ENCODE peak calls at places on chromosome 17, in six cellular contexts. X is CD8-positive, alpha-beta T cell; G is heart right ventricle; R is cardiac muscle cell; A is Calu3; H is progenitor cell of endocrine pancreas. Q is an unnamed sample.
A peak's percentile ranks its signal among the peaks of the same experiment; 100 is the strongest.

GRCh38 chr17:62094175-62094574 is 29.1 kb upstream of the MED13 start:
- DNase-seq in X (no peak), G (no peak), R (no peak), A (no peak), H (no peak), Q (no peak)

GRCh38 chr17:79070266-79070880 is 4.3 kb upstream of the ENGASE start:
- DNase-seq in X (no peak), G (no peak), R (no peak), A (no peak), H (no peak), Q (no peak)

GRCh38 chr17:33284022-33284421 is 9.1 kb downstream of the ASIC2 start:
- DNase-seq in X (no peak), G (no peak), R (no peak), A (peak; percentile 31), H (no peak), Q (no peak)

GRCh38 chr17:44967026-44967906 is 837 bp downstream of the C1QL1 start:
- DNase-seq in X (no peak), G (no peak), R (no peak), A (no peak), H (no peak), Q (no peak)

GRCh38 chr17:2090804-2091534 is 36.1 kb downstream of the HIC1 start:
- DNase-seq in X (no peak), G (peak; percentile 77), R (no peak), A (no peak), H (no peak), Q (no peak)

GRCh38 chr17:80168371-80168770 is 1.5 kb upstream of the CARD14 start:
- DNase-seq in X (no peak), G (no peak), R (no peak), A (no peak), H (no peak), Q (no peak)

GRCh38 chr17:29514792-29515191 is 52.0 kb downstream of the ABHD15 start:
- DNase-seq in X (no peak), G (no peak), R (peak; percentile 3), A (no peak), H (no peak), Q (no peak)

GRCh38 chr17:34117332-34117731 is 137.8 kb upstream of the CCL2 start:
- DNase-seq in X (no peak), G (no peak), R (no peak), A (no peak), H (no peak), Q (no peak)

GRCh38 chr17:17303010-17303846 is at the start of gene NT5M:
- DNase-seq in X (peak; percentile 52), G (peak; percentile 57), R (peak; percentile 89), A (peak; percentile 69), H (peak; percentile 46), Q (peak; percentile 65)

GRCh38 chr17:76681222-76682137 is 29.3 kb downstream of the MXRA7 start:
- DNase-seq in X (peak; percentile 56), G (peak; percentile 73), R (peak; percentile 77), A (peak; percentile 85), H (peak; percentile 68), Q (peak; percentile 72)

GRCh38 chr17:28291780-28292330 is 27.1 kb upstream of the TMEM97 start:
- DNase-seq in X (no peak), G (no peak), R (no peak), A (no peak), H (no peak), Q (no peak)

GRCh38 chr17:40900819-40901356 is 15.8 kb upstream of the KRT20 start:
- DNase-seq in X (no peak), G (no peak), R (no peak), A (no peak), H (no peak), Q (no peak)

GRCh38 chr17:4854181-4854681 is 21.1 kb downstream of the MINK1 start:
- DNase-seq in X (no peak), G (no peak), R (no peak), A (no peak), H (no peak), Q (no peak)

GRCh38 chr17:27776882-27777624 is 23.3 kb downstream of the NOS2 start:
- DNase-seq in X (no peak), G (no peak), R (no peak), A (no peak), H (no peak), Q (no peak)

GRCh38 chr17:319266-319665 is 33.3 kb downstream of the RPH3AL start:
- DNase-seq in X (no peak), G (no peak), R (no peak), A (no peak), H (no peak), Q (no peak)

GRCh38 chr17:44200478-44201155 is 933 bp upstream of the ATXN7L3 start:
- DNase-seq in X (no peak), G (no peak), R (peak; percentile 80), A (no peak), H (no peak), Q (no peak)

DNA sequence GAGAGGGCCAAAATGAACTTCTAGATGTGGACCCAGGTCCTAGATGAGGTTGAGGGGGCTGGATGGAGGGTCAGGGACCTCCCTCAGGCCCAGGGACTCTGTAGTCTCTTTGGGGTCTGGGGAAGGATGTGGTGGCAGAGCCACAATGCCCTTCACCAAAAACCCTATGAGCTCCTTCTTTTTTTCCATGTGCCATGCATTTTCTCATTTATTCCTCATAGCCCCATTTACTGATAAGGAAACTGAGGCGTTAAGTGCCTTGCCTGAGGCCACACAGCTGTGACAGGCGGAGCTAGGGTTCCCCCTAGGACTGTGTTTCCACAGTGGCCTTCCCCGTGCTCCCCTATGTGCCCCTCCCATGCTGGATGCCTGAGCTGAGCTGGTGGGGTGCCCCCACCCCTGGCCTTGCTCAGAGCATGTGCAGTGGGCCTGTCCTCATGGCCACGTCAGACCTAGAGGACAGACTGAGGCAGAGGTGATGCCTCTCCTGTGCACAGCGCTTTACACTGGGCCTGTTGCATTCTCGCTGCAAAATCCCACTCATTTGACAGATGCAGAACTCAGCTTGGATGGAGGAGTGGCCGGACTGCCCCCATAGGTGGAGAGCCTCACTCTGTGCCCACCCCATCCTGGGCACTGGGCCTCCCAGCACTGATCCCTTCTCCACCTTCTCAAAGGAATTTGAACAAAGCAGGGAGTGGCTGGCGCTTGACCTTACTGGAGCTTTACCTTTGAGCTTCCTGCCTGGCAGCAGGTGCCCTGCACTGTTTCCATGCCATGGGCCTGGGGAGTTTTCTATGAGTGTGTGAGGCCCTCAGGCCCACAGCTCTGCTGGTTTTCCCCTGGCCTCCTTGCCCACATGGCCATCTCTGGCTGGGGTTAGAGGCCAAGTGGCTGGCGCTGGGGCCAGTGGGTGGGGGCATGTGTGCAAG is 2.5 kb downstream of the MAP2K3 start:
- DNase-seq in X (no peak), G (no peak), R (no peak), A (peak; percentile 57), H (no peak), Q (no peak)
- TF ChIP-seq CTCF in X (no peak), G (no peak), R (no peak), A (no peak), H (no peak), Q (no peak)

GRCh38 chr17:74734256-74734655 is 2.8 kb upstream of the RAB37 start:
- DNase-seq in X (no peak), G (no peak), R (no peak), A (no peak), H (no peak), Q (no peak)
- TF ChIP-seq CTCF in X (no peak), G (no peak), R (no peak), A (no peak), H (no peak), Q (no peak)

GRCh38 chr17:72419866-72420774 is 299.3 kb downstream of the SOX9 start:
- DNase-seq in X (no peak), G (no peak), R (no peak), A (peak; percentile 35), H (no peak), Q (no peak)
- TF ChIP-seq CTCF in X (no peak), G (no peak), R (no peak), A (peak; percentile 21), H (no peak), Q (no peak)

GRCh38 chr17:12137859-12138258 is 117.2 kb downstream of the MAP2K4 start:
- DNase-seq in X (no peak), G (no peak), R (no peak), A (no peak), H (no peak), Q (no peak)

GRCh38 chr17:12134587-12134986 is 113.9 kb downstream of the MAP2K4 start:
- DNase-seq in X (no peak), G (no peak), R (no peak), A (no peak), H (no peak), Q (no peak)

GRCh38 chr17:12134101-12134500 is 113.4 kb downstream of the MAP2K4 start:
- DNase-seq in X (no peak), G (no peak), R (no peak), A (no peak), H (no peak), Q (no peak)

GRCh38 chr17:12136243-12136642 is 115.6 kb downstream of the MAP2K4 start:
- DNase-seq in X (no peak), G (no peak), R (no peak), A (no peak), H (no peak), Q (no peak)

DNA sequence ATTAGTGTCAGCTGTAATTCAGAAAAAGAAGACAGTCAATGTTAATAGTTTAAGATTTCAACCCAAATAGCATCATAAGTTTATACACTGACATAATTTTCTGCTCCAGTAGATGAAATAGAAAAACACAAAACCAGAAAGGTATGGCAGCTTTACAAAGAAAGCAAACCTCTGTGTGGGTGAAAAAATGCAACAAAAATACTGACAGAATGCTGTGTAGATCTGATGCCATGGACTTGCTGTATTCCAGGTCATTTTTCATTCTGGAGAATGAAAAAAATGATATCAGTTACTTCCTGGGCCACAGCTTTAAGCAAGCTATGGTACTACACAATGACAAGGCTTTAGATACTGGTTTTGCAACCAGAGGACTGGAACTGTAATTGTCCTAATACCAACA is 116.0 kb downstream of the MAP2K4 start:
- DNase-seq in X (no peak), G (no peak), R (no peak), A (no peak), H (no peak), Q (no peak)
- TF ChIP-seq CTCF in X (no peak), G (no peak), R (no peak), A (no peak), H (no peak), Q (no peak)

GRCh38 chr17:49193513-49194296 is 16.7 kb downstream of the GNGT2 start:
- DNase-seq in X (no peak), G (peak; percentile 52), R (peak; percentile 28), A (peak; percentile 23), H (no peak), Q (no peak)
- TF ChIP-seq CTCF in X (no peak), G (no peak), R (no peak), A (no peak), H (no peak), Q (no peak)